ENCODE peak calls at places on chromosomes 6 and 20, in nine cellular contexts. One of them, this sample, is unnamed.

GRCh38 chr20:39090881-39091280 is 128.7 kb downstream of the DHX35 start:
- DNase-seq in non-pigmented ciliary epithelial cell: no peak
- DNase-seq in tibial artery: no peak
- DNase-seq in T follicular helper cell: no peak
- DNase-seq in lower lobe of right lung: no peak
- DNase-seq in activated T-cell treated with anti-CD3 and anti-CD28 coated beads for 1 hour: no peak
- DNase-seq in stimulated activated CD4-positive, alpha-beta T cell treated with anti-CD3 and anti-CD28 coated beads, Interleukin-12 subunit alpha, Interleukin-12 subunit beta, amount 100 ng/mL, for 24 hours: no peak
- DNase-seq in activated CD8-positive, alpha-beta memory T cell treated with anti-CD3 and anti-CD28 coated beads for 1 hour: no peak
- DNase-seq in AML-193: no peak
- DNase-seq in this sample: no peak

GRCh38 chr6:26421259-26422144 is 18.8 kb upstream of the BTN3A3 start:
- DNase-seq in tibial artery: peak
- DNase-seq in activated CD8-positive, alpha-beta memory T cell treated with anti-CD3 and anti-CD28 coated beads for 1 hour: no peak
- DNase-seq in lower lobe of right lung: peak
- DNase-seq in activated T-cell treated with anti-CD3 and anti-CD28 coated beads for 1 hour: peak
- DNase-seq in T follicular helper cell: peak
- DNase-seq in non-pigmented ciliary epithelial cell: peak
- DNase-seq in AML-193: peak
- DNase-seq in stimulated activated CD4-positive, alpha-beta T cell treated with anti-CD3 and anti-CD28 coated beads, Interleukin-12 subunit alpha, Interleukin-12 subunit beta, amount 100 ng/mL, for 24 hours: no peak
- DNase-seq in this sample: peak

GRCh38 chr6:134097114-134097707 is 44.8 kb upstream of the SLC2A12 start:
- DNase-seq in lower lobe of right lung: no peak
- DNase-seq in tibial artery: peak
- DNase-seq in AML-193: peak
- DNase-seq in non-pigmented ciliary epithelial cell: no peak
- DNase-seq in T follicular helper cell: peak
- DNase-seq in activated T-cell treated with anti-CD3 and anti-CD28 coated beads for 1 hour: peak
- DNase-seq in stimulated activated CD4-positive, alpha-beta T cell treated with anti-CD3 and anti-CD28 coated beads, Interleukin-12 subunit alpha, Interleukin-12 subunit beta, amount 100 ng/mL, for 24 hours: peak
- DNase-seq in activated CD8-positive, alpha-beta memory T cell treated with anti-CD3 and anti-CD28 coated beads for 1 hour: peak
- DNase-seq in this sample: peak

GRCh38 chr6:24897186-24897585 is 38.6 kb downstream of the RIPOR2 start:
- DNase-seq in lower lobe of right lung: no peak
- DNase-seq in AML-193: no peak
- DNase-seq in activated T-cell treated with anti-CD3 and anti-CD28 coated beads for 1 hour: no peak
- DNase-seq in tibial artery: no peak
- DNase-seq in activated CD8-positive, alpha-beta memory T cell treated with anti-CD3 and anti-CD28 coated beads for 1 hour: no peak
- DNase-seq in stimulated activated CD4-positive, alpha-beta T cell treated with anti-CD3 and anti-CD28 coated beads, Interleukin-12 subunit alpha, Interleukin-12 subunit beta, amount 100 ng/mL, for 24 hours: no peak
- DNase-seq in non-pigmented ciliary epithelial cell: no peak
- DNase-seq in T follicular helper cell: no peak
- DNase-seq in this sample: no peak

GRCh38 chr6:147508871-147509608 is 550 bp downstream of the SAMD5 start:
- DNase-seq in tibial artery: no peak
- DNase-seq in stimulated activated CD4-positive, alpha-beta T cell treated with anti-CD3 and anti-CD28 coated beads, Interleukin-12 subunit alpha, Interleukin-12 subunit beta, amount 100 ng/mL, for 24 hours: no peak
- DNase-seq in AML-193: no peak
- DNase-seq in lower lobe of right lung: no peak
- DNase-seq in activated T-cell treated with anti-CD3 and anti-CD28 coated beads for 1 hour: no peak
- DNase-seq in activated CD8-positive, alpha-beta memory T cell treated with anti-CD3 and anti-CD28 coated beads for 1 hour: no peak
- DNase-seq in T follicular helper cell: no peak
- DNase-seq in non-pigmented ciliary epithelial cell: no peak
- DNase-seq in this sample: no peak

GRCh38 chr6:33073431-33073871 is at the start of gene HLA-DPA1:
- DNase-seq in stimulated activated CD4-positive, alpha-beta T cell treated with anti-CD3 and anti-CD28 coated beads, Interleukin-12 subunit alpha, Interleukin-12 subunit beta, amount 100 ng/mL, for 24 hours: peak
- DNase-seq in T follicular helper cell: no peak
- DNase-seq in lower lobe of right lung: peak
- DNase-seq in AML-193: peak
- DNase-seq in activated CD8-positive, alpha-beta memory T cell treated with anti-CD3 and anti-CD28 coated beads for 1 hour: no peak
- DNase-seq in non-pigmented ciliary epithelial cell: no peak
- DNase-seq in activated T-cell treated with anti-CD3 and anti-CD28 coated beads for 1 hour: no peak
- DNase-seq in tibial artery: peak
- DNase-seq in this sample: peak

GRCh38 chr6:166258854-166259276 is 49.3 kb downstream of the PRR18 start:
- DNase-seq in activated T-cell treated with anti-CD3 and anti-CD28 coated beads for 1 hour: peak
- DNase-seq in AML-193: peak
- DNase-seq in tibial artery: peak
- DNase-seq in activated CD8-positive, alpha-beta memory T cell treated with anti-CD3 and anti-CD28 coated beads for 1 hour: no peak
- DNase-seq in non-pigmented ciliary epithelial cell: no peak
- DNase-seq in stimulated activated CD4-positive, alpha-beta T cell treated with anti-CD3 and anti-CD28 coated beads, Interleukin-12 subunit alpha, Interleukin-12 subunit beta, amount 100 ng/mL, for 24 hours: no peak
- DNase-seq in lower lobe of right lung: peak
- DNase-seq in T follicular helper cell: peak
- DNase-seq in this sample: peak

GRCh38 chr20:34874094-34874654 is 1.5 kb upstream of the GGT7 start:
- DNase-seq in non-pigmented ciliary epithelial cell: peak
- DNase-seq in AML-193: peak
- DNase-seq in tibial artery: peak
- DNase-seq in activated T-cell treated with anti-CD3 and anti-CD28 coated beads for 1 hour: peak
- DNase-seq in lower lobe of right lung: peak
- DNase-seq in stimulated activated CD4-positive, alpha-beta T cell treated with anti-CD3 and anti-CD28 coated beads, Interleukin-12 subunit alpha, Interleukin-12 subunit beta, amount 100 ng/mL, for 24 hours: peak
- DNase-seq in T follicular helper cell: peak
- DNase-seq in activated CD8-positive, alpha-beta memory T cell treated with anti-CD3 and anti-CD28 coated beads for 1 hour: no peak
- DNase-seq in this sample: peak

GRCh38 chr20:13493143-13493542 is 145.6 kb downstream of the TASP1 start:
- DNase-seq in tibial artery: no peak
- DNase-seq in stimulated activated CD4-positive, alpha-beta T cell treated with anti-CD3 and anti-CD28 coated beads, Interleukin-12 subunit alpha, Interleukin-12 subunit beta, amount 100 ng/mL, for 24 hours: no peak
- DNase-seq in activated CD8-positive, alpha-beta memory T cell treated with anti-CD3 and anti-CD28 coated beads for 1 hour: no peak
- DNase-seq in T follicular helper cell: no peak
- DNase-seq in activated T-cell treated with anti-CD3 and anti-CD28 coated beads for 1 hour: no peak
- DNase-seq in AML-193: no peak
- DNase-seq in non-pigmented ciliary epithelial cell: no peak
- DNase-seq in lower lobe of right lung: no peak
- DNase-seq in this sample: no peak

GRCh38 chr20:63657937-63658748 is at the start of gene RTEL1:
- DNase-seq in T follicular helper cell: peak
- DNase-seq in AML-193: peak
- DNase-seq in activated CD8-positive, alpha-beta memory T cell treated with anti-CD3 and anti-CD28 coated beads for 1 hour: peak
- DNase-seq in tibial artery: peak
- DNase-seq in stimulated activated CD4-positive, alpha-beta T cell treated with anti-CD3 and anti-CD28 coated beads, Interleukin-12 subunit alpha, Interleukin-12 subunit beta, amount 100 ng/mL, for 24 hours: peak
- DNase-seq in activated T-cell treated with anti-CD3 and anti-CD28 coated beads for 1 hour: peak
- DNase-seq in non-pigmented ciliary epithelial cell: no peak
- DNase-seq in lower lobe of right lung: peak
- DNase-seq in this sample: peak

GRCh38 chr6:19837511-19838441 is 606 bp downstream of the ID4 start:
- DNase-seq in non-pigmented ciliary epithelial cell: no peak
- DNase-seq in activated CD8-positive, alpha-beta memory T cell treated with anti-CD3 and anti-CD28 coated beads for 1 hour: no peak
- DNase-seq in lower lobe of right lung: peak
- DNase-seq in T follicular helper cell: no peak
- DNase-seq in AML-193: no peak
- DNase-seq in activated T-cell treated with anti-CD3 and anti-CD28 coated beads for 1 hour: no peak
- DNase-seq in tibial artery: no peak
- DNase-seq in stimulated activated CD4-positive, alpha-beta T cell treated with anti-CD3 and anti-CD28 coated beads, Interleukin-12 subunit alpha, Interleukin-12 subunit beta, amount 100 ng/mL, for 24 hours: no peak
- DNase-seq in this sample: no peak